ENCODE peak calls at places on chromosomes 16 and 17, in nine cellular contexts. One of them, this sample, is unnamed.

GRCh38 chr16:84592718-84593117 is 25.2 kb downstream of the COTL1 start:
- DNase-seq in NCI-H82: no peak
- DNase-seq in activated T-cell treated with anti-CD3 and anti-CD28 coated beads for 1 hour: no peak
- DNase-seq in cardiac muscle cell: no peak
- DNase-seq in stimulated activated CD4-positive, alpha-beta T cell treated with anti-CD3 and anti-CD28 coated beads, Interleukin-2, amount 100 ng/mL, for 48 hours: no peak
- DNase-seq in effector memory CD4-positive, alpha-beta T cell: no peak
- DNase-seq in ovary: no peak
- DNase-seq in activated CD8-positive, alpha-beta memory T cell treated with anti-CD3 and anti-CD28 coated beads for 24 hours: no peak
- DNase-seq in NCI-H2029: no peak
- DNase-seq in this sample: no peak

GRCh38 chr17:7250655-7251329 is 742 bp downstream of the CTDNEP1 start:
- DNase-seq in cardiac muscle cell: no peak
- DNase-seq in stimulated activated CD4-positive, alpha-beta T cell treated with anti-CD3 and anti-CD28 coated beads, Interleukin-2, amount 100 ng/mL, for 48 hours: no peak
- DNase-seq in activated CD8-positive, alpha-beta memory T cell treated with anti-CD3 and anti-CD28 coated beads for 24 hours: no peak
- DNase-seq in ovary: no peak
- DNase-seq in effector memory CD4-positive, alpha-beta T cell: no peak
- DNase-seq in NCI-H2029: no peak
- DNase-seq in activated T-cell treated with anti-CD3 and anti-CD28 coated beads for 1 hour: no peak
- DNase-seq in NCI-H82: no peak
- DNase-seq in this sample: no peak

GRCh38 chr17:9237661-9238301 is 216.5 kb downstream of the NTN1 start:
- DNase-seq in effector memory CD4-positive, alpha-beta T cell: no peak
- DNase-seq in stimulated activated CD4-positive, alpha-beta T cell treated with anti-CD3 and anti-CD28 coated beads, Interleukin-2, amount 100 ng/mL, for 48 hours: no peak
- DNase-seq in activated CD8-positive, alpha-beta memory T cell treated with anti-CD3 and anti-CD28 coated beads for 24 hours: no peak
- DNase-seq in ovary: no peak
- DNase-seq in cardiac muscle cell: no peak
- DNase-seq in NCI-H2029: no peak
- DNase-seq in activated T-cell treated with anti-CD3 and anti-CD28 coated beads for 1 hour: no peak
- DNase-seq in NCI-H82: no peak
- DNase-seq in this sample: no peak

GRCh38 chr17:59028328-59028727 is 78.4 kb downstream of the TRIM37 start:
- DNase-seq in activated T-cell treated with anti-CD3 and anti-CD28 coated beads for 1 hour: no peak
- DNase-seq in stimulated activated CD4-positive, alpha-beta T cell treated with anti-CD3 and anti-CD28 coated beads, Interleukin-2, amount 100 ng/mL, for 48 hours: no peak
- DNase-seq in NCI-H82: no peak
- DNase-seq in effector memory CD4-positive, alpha-beta T cell: no peak
- DNase-seq in cardiac muscle cell: no peak
- DNase-seq in activated CD8-positive, alpha-beta memory T cell treated with anti-CD3 and anti-CD28 coated beads for 24 hours: no peak
- DNase-seq in ovary: no peak
- DNase-seq in NCI-H2029: no peak
- DNase-seq in this sample: no peak

GRCh38 chr17:2283302-2283701 is 20.3 kb downstream of the SMG6 start:
- DNase-seq in effector memory CD4-positive, alpha-beta T cell: no peak
- DNase-seq in cardiac muscle cell: no peak
- DNase-seq in ovary: no peak
- DNase-seq in activated T-cell treated with anti-CD3 and anti-CD28 coated beads for 1 hour: no peak
- DNase-seq in stimulated activated CD4-positive, alpha-beta T cell treated with anti-CD3 and anti-CD28 coated beads, Interleukin-2, amount 100 ng/mL, for 48 hours: no peak
- DNase-seq in NCI-H82: no peak
- DNase-seq in activated CD8-positive, alpha-beta memory T cell treated with anti-CD3 and anti-CD28 coated beads for 24 hours: peak
- DNase-seq in NCI-H2029: no peak
- DNase-seq in this sample: no peak

GRCh38 chr17:48149174-48150106 is 41.9 kb downstream of the SNX11 start:
- DNase-seq in NCI-H82: peak
- DNase-seq in effector memory CD4-positive, alpha-beta T cell: no peak
- DNase-seq in NCI-H2029: peak
- DNase-seq in activated T-cell treated with anti-CD3 and anti-CD28 coated beads for 1 hour: no peak
- DNase-seq in cardiac muscle cell: no peak
- DNase-seq in ovary: no peak
- DNase-seq in stimulated activated CD4-positive, alpha-beta T cell treated with anti-CD3 and anti-CD28 coated beads, Interleukin-2, amount 100 ng/mL, for 48 hours: no peak
- DNase-seq in activated CD8-positive, alpha-beta memory T cell treated with anti-CD3 and anti-CD28 coated beads for 24 hours: no peak
- DNase-seq in this sample: no peak

GRCh38 chr17:79839363-79840203 is at the start of gene CBX4:
- DNase-seq in activated CD8-positive, alpha-beta memory T cell treated with anti-CD3 and anti-CD28 coated beads for 24 hours: peak
- DNase-seq in NCI-H82: peak
- DNase-seq in NCI-H2029: peak
- DNase-seq in activated T-cell treated with anti-CD3 and anti-CD28 coated beads for 1 hour: peak
- DNase-seq in cardiac muscle cell: peak
- DNase-seq in effector memory CD4-positive, alpha-beta T cell: peak
- DNase-seq in stimulated activated CD4-positive, alpha-beta T cell treated with anti-CD3 and anti-CD28 coated beads, Interleukin-2, amount 100 ng/mL, for 48 hours: peak
- DNase-seq in ovary: peak
- DNase-seq in this sample: peak

GRCh38 chr16:3096362-3096761 is 2.7 kb downstream of the ZSCAN10 start:
- DNase-seq in stimulated activated CD4-positive, alpha-beta T cell treated with anti-CD3 and anti-CD28 coated beads, Interleukin-2, amount 100 ng/mL, for 48 hours: no peak
- DNase-seq in NCI-H2029: no peak
- DNase-seq in ovary: no peak
- DNase-seq in cardiac muscle cell: no peak
- DNase-seq in activated CD8-positive, alpha-beta memory T cell treated with anti-CD3 and anti-CD28 coated beads for 24 hours: no peak
- DNase-seq in NCI-H82: no peak
- DNase-seq in effector memory CD4-positive, alpha-beta T cell: no peak
- DNase-seq in activated T-cell treated with anti-CD3 and anti-CD28 coated beads for 1 hour: no peak
- DNase-seq in this sample: no peak

GRCh38 chr16:77331802-77332586 is 102.8 kb downstream of the ADAMTS18 start:
- DNase-seq in stimulated activated CD4-positive, alpha-beta T cell treated with anti-CD3 and anti-CD28 coated beads, Interleukin-2, amount 100 ng/mL, for 48 hours: no peak
- DNase-seq in NCI-H2029: no peak
- DNase-seq in cardiac muscle cell: no peak
- DNase-seq in activated T-cell treated with anti-CD3 and anti-CD28 coated beads for 1 hour: no peak
- DNase-seq in NCI-H82: no peak
- DNase-seq in activated CD8-positive, alpha-beta memory T cell treated with anti-CD3 and anti-CD28 coated beads for 24 hours: no peak
- DNase-seq in effector memory CD4-positive, alpha-beta T cell: no peak
- DNase-seq in ovary: no peak
- DNase-seq in this sample: no peak

GRCh38 chr16:50208460-50208931 is 55.4 kb downstream of the TENT4B start:
- DNase-seq in NCI-H2029: no peak
- DNase-seq in activated CD8-positive, alpha-beta memory T cell treated with anti-CD3 and anti-CD28 coated beads for 24 hours: no peak
- DNase-seq in cardiac muscle cell: no peak
- DNase-seq in NCI-H82: no peak
- DNase-seq in effector memory CD4-positive, alpha-beta T cell: no peak
- DNase-seq in stimulated activated CD4-positive, alpha-beta T cell treated with anti-CD3 and anti-CD28 coated beads, Interleukin-2, amount 100 ng/mL, for 48 hours: no peak
- DNase-seq in ovary: no peak
- DNase-seq in activated T-cell treated with anti-CD3 and anti-CD28 coated beads for 1 hour: no peak
- DNase-seq in this sample: no peak

GRCh38 chr17:69286257-69286656 is 40.7 kb downstream of the ABCA5 start:
- DNase-seq in ovary: no peak
- DNase-seq in cardiac muscle cell: no peak
- DNase-seq in activated T-cell treated with anti-CD3 and anti-CD28 coated beads for 1 hour: no peak
- DNase-seq in NCI-H82: no peak
- DNase-seq in stimulated activated CD4-positive, alpha-beta T cell treated with anti-CD3 and anti-CD28 coated beads, Interleukin-2, amount 100 ng/mL, for 48 hours: no peak
- DNase-seq in effector memory CD4-positive, alpha-beta T cell: no peak
- DNase-seq in NCI-H2029: no peak
- DNase-seq in activated CD8-positive, alpha-beta memory T cell treated with anti-CD3 and anti-CD28 coated beads for 24 hours: no peak
- DNase-seq in this sample: no peak

GRCh38 chr16:50152386-50152806 is 710 bp upstream of the TENT4B start:
- DNase-seq in NCI-H82: peak
- DNase-seq in activated CD8-positive, alpha-beta memory T cell treated with anti-CD3 and anti-CD28 coated beads for 24 hours: peak
- DNase-seq in NCI-H2029: no peak
- DNase-seq in effector memory CD4-positive, alpha-beta T cell: peak
- DNase-seq in activated T-cell treated with anti-CD3 and anti-CD28 coated beads for 1 hour: peak
- DNase-seq in stimulated activated CD4-positive, alpha-beta T cell treated with anti-CD3 and anti-CD28 coated beads, Interleukin-2, amount 100 ng/mL, for 48 hours: peak
- DNase-seq in ovary: no peak
- DNase-seq in cardiac muscle cell: peak
- DNase-seq in this sample: peak

GRCh38 chr17:45009676-45010467 is 41.6 kb downstream of the DCAKD start:
- DNase-seq in stimulated activated CD4-positive, alpha-beta T cell treated with anti-CD3 and anti-CD28 coated beads, Interleukin-2, amount 100 ng/mL, for 48 hours: no peak
- DNase-seq in cardiac muscle cell: no peak
- DNase-seq in ovary: no peak
- DNase-seq in activated T-cell treated with anti-CD3 and anti-CD28 coated beads for 1 hour: no peak
- DNase-seq in NCI-H2029: no peak
- DNase-seq in activated CD8-positive, alpha-beta memory T cell treated with anti-CD3 and anti-CD28 coated beads for 24 hours: no peak
- DNase-seq in NCI-H82: peak
- DNase-seq in effector memory CD4-positive, alpha-beta T cell: no peak
- DNase-seq in this sample: no peak